ENCODE peak calls at places on chromosomes 3 and 15, in six cellular contexts. A, U, Z, L, R and W are unnamed samples.

GRCh38 chr3:149009732-149010131 is 18.4 kb downstream of the GYG1 start:
- DNase-seq in R (no peak), U (no peak), A (no peak), Z (peak), L (no peak), W (no peak)

GRCh38 chr15:67050062-67050461 is 15.3 kb upstream of the SMAD3 start:
- DNase-seq in U (no peak), L (no peak), Z (no peak), A (no peak), R (no peak), W (no peak)

GRCh38 chr3:179735321-179735720 is 82.5 kb downstream of the USP13 start:
- DNase-seq in Z (no peak), R (no peak), U (no peak), L (no peak), A (no peak), W (no peak)

GRCh38 chr15:75200765-75201608 is 695 bp upstream of the C15orf39 start:
- DNase-seq in Z (peak), L (no peak), R (peak), U (no peak), A (peak), W (peak)

GRCh38 chr3:4322635-4323034 is 19.5 kb downstream of the SETMAR start:
- DNase-seq in R (peak), A (no peak), L (no peak), Z (no peak), U (no peak), W (no peak)

GRCh38 chr3:119310052-119310451 is 15.9 kb downstream of the ARHGAP31 start:
- DNase-seq in R (peak), L (no peak), U (no peak), Z (no peak), A (no peak), W (no peak)

GRCh38 chr3:41598804-41599481 is 363.0 kb downstream of the ULK4 start:
- DNase-seq in R (peak), A (no peak), Z (no peak), U (no peak), L (no peak), W (no peak)

GRCh38 chr3:20074226-20075063 is 34.2 kb downstream of the KAT2B start:
- DNase-seq in R (no peak), U (no peak), A (no peak), L (no peak), Z (no peak), W (no peak)

GRCh38 chr3:188280627-188281026 is 126.7 kb downstream of the LPP start:
- DNase-seq in U (no peak), A (no peak), Z (no peak), R (no peak), L (no peak), W (no peak)

GRCh38 chr3:112247900-112248299 is 46.1 kb downstream of the SLC9C1 start:
- DNase-seq in L (no peak), R (no peak), U (no peak), Z (no peak), A (no peak), W (no peak)

GRCh38 chr3:50502584-50503423 is 630 bp downstream of the CACNA2D2 start:
- DNase-seq in L (no peak), A (no peak), U (peak), Z (no peak), R (no peak), W (peak)

GRCh38 chr3:158732856-158733200 is 571 bp upstream of the RARRES1 start:
- DNase-seq in R (no peak), Z (no peak), A (no peak), L (no peak), U (no peak), W (no peak)

GRCh38 chr3:169668957-169669681 is 5.6 kb upstream of the MECOM start:
- DNase-seq in A (peak), L (no peak), R (peak), Z (peak), U (peak), W (peak)

GRCh38 chr3:52302426-52303185 is 13.5 kb upstream of the DNAH1 start:
- DNase-seq in A (no peak), R (no peak), Z (no peak), U (no peak), L (no peak), W (no peak)

GRCh38 chr3:38354588-38355344 is 8.2 kb downstream of the XYLB start:
- DNase-seq in A (no peak), U (no peak), L (no peak), R (peak), Z (no peak), W (no peak)

GRCh38 chr3:194687638-194688206 is 2.0 kb downstream of the FAM43A start:
- DNase-seq in Z (peak), U (peak), L (peak), A (peak), R (peak), W (peak)

GRCh38 chr3:71309342-71309741 is 274.2 kb downstream of the FOXP1 start:
- DNase-seq in A (no peak), U (no peak), R (no peak), L (peak), Z (peak), W (peak)

GRCh38 chr15:90037961-90038633 is 37.0 kb downstream of the ZNF710 start:
- DNase-seq in L (no peak), U (no peak), A (no peak), Z (peak), R (peak), W (no peak)

GRCh38 chr3:155744626-155745324 is at the start of gene PLCH1:
- DNase-seq in L (peak), U (peak), R (peak), Z (peak), A (peak), W (peak)

GRCh38 chr3:40741729-40742128 is 217.0 kb downstream of the ZNF621 start:
- DNase-seq in R (peak), U (no peak), A (peak), Z (no peak), L (no peak), W (no peak)

GRCh38 chr15:25169318-25169717 is 214.5 kb downstream of the SNRPN start:
- DNase-seq in Z (no peak), A (no peak), R (no peak), U (no peak), L (no peak), W (no peak)

GRCh38 chr3:10416730-10417300 is 88.6 kb downstream of the ATP2B2 start:
- DNase-seq in A (no peak), R (no peak), Z (no peak), L (no peak), U (no peak), W (no peak)

GRCh38 chr3:94028093-94028837 is at the start of gene STX19:
- DNase-seq in R (no peak), A (no peak), U (no peak), Z (no peak), L (no peak), W (no peak)

GRCh38 chr3:184786271-184787010 is 25.5 kb upstream of the VPS8 start:
- DNase-seq in Z (peak), L (no peak), A (peak), U (no peak), R (peak), W (no peak)

GRCh38 chr3:8524656-8525399 is 23.2 kb downstream of the LMCD1 start:
- DNase-seq in U (no peak), A (no peak), R (no peak), L (no peak), Z (no peak), W (no peak)

GRCh38 chr3:184180165-184180564 is 5.5 kb downstream of the AP2M1 start:
- DNase-seq in Z (no peak), U (no peak), L (no peak), A (no peak), R (peak), W (no peak)

GRCh38 chr3:134487406-134487805 is 1.5 kb downstream of the CEP63 start:
- DNase-seq in U (no peak), Z (no peak), L (no peak), R (no peak), A (no peak), W (no peak)

GRCh38 chr3:98655666-98656065 is 62.3 kb upstream of the CPOX start:
- DNase-seq in Z (no peak), R (peak), L (no peak), U (no peak), A (no peak), W (no peak)

GRCh38 chr15:29124581-29125381 is 144.8 kb downstream of the NSMCE3 start:
- DNase-seq in R (peak), A (peak), Z (no peak), U (no peak), L (no peak), W (no peak)

GRCh38 chr3:172651936-172652595 is 58.8 kb downstream of the NCEH1 start:
- DNase-seq in A (no peak), L (no peak), U (no peak), R (no peak), Z (no peak), W (no peak)

GRCh38 chr3:159840900-159841299 is 147.7 kb upstream of the IL12A start:
- DNase-seq in L (no peak), U (no peak), A (no peak), Z (no peak), R (no peak), W (no peak)

GRCh38 chr3:65689436-65689835 is 349.3 kb downstream of the MAGI1 start:
- DNase-seq in L (no peak), A (no peak), Z (no peak), U (peak), R (no peak), W (no peak)

GRCh38 chr3:184491867-184492615 is 69.5 kb upstream of the EPHB3 start:
- DNase-seq in U (no peak), L (no peak), R (no peak), Z (no peak), A (peak), W (no peak)

GRCh38 chr3:112327371-112327951 is 5.5 kb upstream of the CD200 start:
- DNase-seq in L (peak), Z (peak), R (peak), U (peak), A (no peak), W (peak)

GRCh38 chr3:55283441-55283925 is 203.6 kb downstream of the WNT5A start:
- DNase-seq in A (no peak), U (no peak), L (no peak), R (no peak), Z (no peak), W (no peak)

GRCh38 chr15:88571153-88572029 is 24.9 kb upstream of the DET1 start:
- DNase-seq in R (no peak), U (peak), L (no peak), A (peak), Z (no peak), W (no peak)

GRCh38 chr3:197305854-197306253 is 7.4 kb upstream of the DLG1 start:
- DNase-seq in R (no peak), L (no peak), Z (peak), A (no peak), U (no peak), W (no peak)

GRCh38 chr3:16550305-16550675 is 36.8 kb upstream of the RFTN1 start:
- DNase-seq in R (no peak), U (no peak), Z (no peak), L (no peak), A (no peak), W (no peak)

GRCh38 chr3:72345980-72346379 is 502.3 kb downstream of the SHQ1 start:
- DNase-seq in U (no peak), Z (no peak), R (no peak), L (no peak), A (no peak), W (no peak)